ENCODE peak calls at places on chromosomes 12 and 14, in seven cellular contexts. F, W, B, P, M, E and J are unnamed samples.

GRCh38 chr12:123475256-123475703 is 17.3 kb downstream of the SNRNP35 start:
- DNase-seq in F (no peak), W (no peak), B (no peak), P (no peak), M (no peak), E (no peak), J (no peak)

GRCh38 chr14:99773496-99774203 is 19.6 kb upstream of the EML1 start:
- DNase-seq in F (no peak), W (no peak), B (no peak), P (no peak), M (no peak), E (no peak), J (peak)

GRCh38 chr14:76386922-76387782 is 11.2 kb downstream of the ESRRB start:
- DNase-seq in F (peak), W (peak), B (peak), P (peak), M (peak), E (peak), J (peak)

GRCh38 chr14:42642787-42643186 is 1036.1 kb downstream of the LRFN5 start:
- DNase-seq in F (no peak), W (no peak), B (no peak), P (no peak), M (no peak), E (no peak), J (no peak)

GRCh38 chr12:63849641-63850040 is 5.1 kb downstream of the SRGAP1 start:
- DNase-seq in F (no peak), W (no peak), B (no peak), P (no peak), M (no peak), E (no peak), J (no peak)

GRCh38 chr12:2582631-2583616 is 211.8 kb upstream of the FKBP4 start:
- DNase-seq in F (peak), W (no peak), B (peak), P (peak), M (peak), E (no peak), J (peak)

GRCh38 chr14:24234095-24235020 is 1.6 kb downstream of the GMPR2 start:
- DNase-seq in F (no peak), W (no peak), B (no peak), P (no peak), M (no peak), E (no peak), J (no peak)

GRCh38 chr12:20415013-20415412 is 46.7 kb downstream of the PDE3A start:
- DNase-seq in F (no peak), W (no peak), B (peak), P (no peak), M (no peak), E (no peak), J (no peak)

GRCh38 chr14:90400904-90401561 is 4.2 kb downstream of the CALM1 start:
- DNase-seq in F (no peak), W (peak), B (no peak), P (no peak), M (no peak), E (no peak), J (no peak)

GRCh38 chr12:31897791-31898503 is 61.3 kb upstream of the RESF1 start:
- DNase-seq in F (no peak), W (no peak), B (peak), P (no peak), M (peak), E (no peak), J (peak)

GRCh38 chr14:71758198-71758955 is 173.9 kb upstream of the RGS6 start:
- DNase-seq in F (no peak), W (no peak), B (no peak), P (peak), M (no peak), E (no peak), J (no peak)

GRCh38 chr12:93793983-93794382 is 116.8 kb downstream of the CRADD start:
- DNase-seq in F (no peak), W (no peak), B (peak), P (no peak), M (no peak), E (no peak), J (no peak)

GRCh38 chr14:63642229-63642611 is 549 bp upstream of the WDR89 start:
- DNase-seq in F (peak), W (peak), B (peak), P (peak), M (peak), E (peak), J (peak)

GRCh38 chr14:33794791-33795300 is 156.0 kb downstream of the EGLN3 start:
- DNase-seq in F (no peak), W (peak), B (no peak), P (no peak), M (no peak), E (no peak), J (no peak)

GRCh38 chr12:46389130-46389616 is 16.6 kb upstream of the SLC38A2 start:
- DNase-seq in F (no peak), W (no peak), B (peak), P (no peak), M (no peak), E (no peak), J (no peak)

GRCh38 chr14:56417173-56417572 is 162.4 kb upstream of the TMEM260 start:
- DNase-seq in F (no peak), W (no peak), B (no peak), P (no peak), M (no peak), E (no peak), J (no peak)

GRCh38 chr12:54009171-54010052 is 627 bp downstream of the HOXC8 start:
- DNase-seq in F (peak), W (no peak), B (peak), P (no peak), M (peak), E (no peak), J (peak)

GRCh38 chr12:124171231-124171985 is 123.5 kb upstream of the RFLNA start:
- DNase-seq in F (no peak), W (no peak), B (no peak), P (no peak), M (no peak), E (no peak), J (no peak)

GRCh38 chr14:99479903-99480855 is 480 bp downstream of the SETD3 start:
- DNase-seq in F (peak), W (peak), B (peak), P (peak), M (peak), E (no peak), J (peak)

GRCh38 chr12:6928703-6929407 is 1.1 kb downstream of the ATN1 start:
- DNase-seq in F (no peak), W (no peak), B (no peak), P (no peak), M (no peak), E (no peak), J (no peak)

GRCh38 chr12:25089738-25090137 is 105.2 kb downstream of the DNAI7 start:
- DNase-seq in F (no peak), W (peak), B (no peak), P (no peak), M (no peak), E (no peak), J (no peak)

GRCh38 chr12:49693931-49694439 is 13.2 kb downstream of the FMNL3 start:
- DNase-seq in F (no peak), W (no peak), B (no peak), P (no peak), M (no peak), E (no peak), J (no peak)

GRCh38 chr14:43169722-43170121 is 1337.4 kb downstream of the FSCB start:
- DNase-seq in F (no peak), W (no peak), B (no peak), P (no peak), M (no peak), E (no peak), J (no peak)

GRCh38 chr12:91778091-91778819 is 367.4 kb downstream of the BTG1 start:
- DNase-seq in F (no peak), W (peak), B (peak), P (no peak), M (no peak), E (no peak), J (no peak)

GRCh38 chr12:100388382-100388781 is 31.5 kb downstream of the SLC17A8 start:
- DNase-seq in F (no peak), W (no peak), B (no peak), P (no peak), M (no peak), E (no peak), J (no peak)

GRCh38 chr12:124623344-124623885 is 56.0 kb upstream of the NCOR2 start:
- DNase-seq in F (no peak), W (no peak), B (no peak), P (no peak), M (no peak), E (no peak), J (no peak)

GRCh38 chr14:72888636-72889201 is 5.2 kb downstream of the DPF3 start:
- DNase-seq in F (no peak), W (no peak), B (peak), P (no peak), M (no peak), E (no peak), J (no peak)

DNA sequence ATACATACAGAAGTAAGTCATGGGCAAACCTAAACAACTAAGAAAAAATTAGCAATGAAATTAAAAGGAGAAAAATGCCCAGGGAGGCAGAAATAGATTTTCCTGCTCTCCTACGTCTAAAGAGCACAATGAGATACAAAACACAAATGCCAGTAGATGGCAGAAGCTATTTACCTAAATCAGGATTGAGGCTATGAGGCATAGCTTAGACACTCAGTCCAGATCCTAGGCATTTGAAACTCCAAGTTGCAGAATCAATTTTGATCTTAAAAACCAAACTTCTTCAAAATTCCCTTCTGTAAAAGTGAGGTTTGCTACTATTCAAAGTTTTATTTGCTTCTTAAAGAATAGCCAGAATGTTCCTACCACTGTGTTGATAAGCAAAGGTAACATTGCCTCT is 368.6 kb downstream of the DAD1 start:
- DNase-seq in F (no peak), W (peak), B (no peak), P (no peak), M (no peak), E (no peak), J (no peak)
- TF ChIP-seq CTCF in F (no peak), W (peak), B (no peak), P (peak), M (no peak), E (no peak), J (no peak)

GRCh38 chr12:5000204-5000603 is 43.5 kb upstream of the KCNA5 start:
- DNase-seq in F (no peak), W (peak), B (no peak), P (no peak), M (no peak), E (no peak), J (no peak)
- TF ChIP-seq CTCF in F (no peak), W (no peak), B (no peak), P (no peak), M (no peak), E (no peak), J (no peak)

GRCh38 chr12:55955800-55956508 is 9.9 kb downstream of the PMEL start:
- DNase-seq in F (no peak), W (peak), B (peak), P (no peak), M (no peak), E (no peak), J (no peak)
- TF ChIP-seq CTCF in F (peak), W (peak), B (peak), P (no peak), M (no peak), E (peak), J (no peak)

DNA sequence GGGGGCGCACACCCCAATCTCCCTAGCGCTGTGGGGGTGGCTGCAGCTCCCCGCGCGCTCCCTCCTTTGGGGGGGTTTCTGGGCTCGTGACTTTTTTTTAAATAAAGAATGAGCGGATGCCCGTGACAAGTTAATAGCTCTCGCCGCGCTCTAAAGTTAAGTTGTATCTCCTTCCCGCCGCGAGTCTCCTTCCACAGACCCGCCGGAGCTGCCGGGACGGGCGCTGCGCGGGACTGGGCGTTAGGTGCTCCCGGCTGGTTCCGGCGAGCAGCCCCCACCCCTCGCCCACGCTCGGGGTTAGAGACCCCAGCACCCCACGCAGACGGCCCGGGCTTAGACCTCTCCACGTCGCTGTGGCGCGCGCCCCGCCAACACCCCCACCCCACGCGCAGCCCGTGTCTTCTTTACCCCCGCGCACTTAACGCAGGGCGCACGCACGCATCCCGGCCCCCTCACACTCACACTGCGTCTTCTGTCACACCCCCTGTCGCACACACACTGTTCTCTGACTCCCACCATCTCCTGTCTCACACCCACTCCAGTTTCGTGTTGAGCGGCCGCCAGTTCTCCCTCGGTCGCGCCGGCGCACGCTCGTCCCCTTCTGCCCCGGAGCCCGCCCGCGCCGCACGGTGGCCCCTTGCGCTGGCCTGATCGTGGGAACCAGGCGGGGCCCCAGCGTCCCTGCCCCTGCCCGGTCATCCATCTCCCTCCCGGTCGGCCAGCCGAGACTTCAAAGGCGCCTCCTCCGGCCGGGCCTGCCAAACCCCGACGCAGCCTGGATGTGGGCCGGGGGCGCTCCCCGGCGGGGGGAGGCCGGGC is 82.4 kb upstream of the HMGA2 start:
- DNase-seq in F (no peak), W (peak), B (peak), P (peak), M (no peak), E (no peak), J (peak)
- TF ChIP-seq CTCF in F (no peak), W (no peak), B (no peak), P (no peak), M (no peak), E (no peak), J (no peak)

GRCh38 chr14:81868172-81868571 is 334.5 kb upstream of the SEL1L start:
- DNase-seq in F (no peak), W (no peak), B (no peak), P (no peak), M (no peak), E (no peak), J (no peak)
- TF ChIP-seq CTCF in F (no peak), W (no peak), B (no peak), P (no peak), M (no peak), E (no peak), J (peak)